ENCODE peak calls at places on chromosomes 5 and 9, in six cellular contexts. Y is hippocampal formation, C is NCI-H1092 treated with DMSO at 0.1 percent for 48 hours, S is NCI-H2081, D is fibroblast of the aortic adventitia, V is adrenal gland. X is an unnamed sample.

GRCh38 chr5:169814522-169814921 is 165.8 kb downstream of the INSYN2B start:
- DNase-seq in D (no peak), S (no peak), Y (no peak), C (no peak), V (no peak), X (no peak)

GRCh38 chr5:1105350-1106265 is 6.3 kb downstream of the SLC12A7 start:
- DNase-seq in D (peak), S (no peak), C (no peak), V (no peak), Y (no peak), X (no peak)

GRCh38 chr9:87324613-87325194 is 173.0 kb upstream of the DAPK1 start:
- DNase-seq in V (no peak), C (peak), D (peak), S (peak), Y (peak), X (peak)

GRCh38 chr5:95872333-95873268 is 50.1 kb upstream of the GLRX start:
- DNase-seq in C (no peak), V (no peak), D (no peak), Y (no peak), S (no peak), X (no peak)

GRCh38 chr9:37037744-37038640 is 3.9 kb upstream of the PAX5 start:
- DNase-seq in V (no peak), Y (no peak), S (no peak), C (no peak), D (no peak), X (no peak)

GRCh38 chr5:83482961-83483360 is 11.4 kb downstream of the VCAN start:
- DNase-seq in S (no peak), D (no peak), C (no peak), V (no peak), Y (no peak), X (peak)

GRCh38 chr9:118318770-118319443 is 614.7 kb downstream of the TLR4 start:
- DNase-seq in Y (no peak), C (no peak), S (no peak), D (no peak), V (peak), X (peak)

GRCh38 chr5:35464757-35465156 is 152.9 kb upstream of the SPEF2 start:
- DNase-seq in S (no peak), D (no peak), V (peak), Y (no peak), C (no peak), X (no peak)

X was measured in myocyte.